ENCODE peak calls at places on chromosomes 12 and 14, in five cellular contexts. H is psoas muscle; M is CD4-positive, CD25-positive, alpha-beta regulatory T cell; L is cardiac muscle cell; G is HAP-1. T is an unnamed sample.
A peak's percentile ranks its signal among the peaks of the same experiment; 100 is the strongest.

GRCh38 chr14:105914738-105915385 is 388.5 kb downstream of the TMEM121 start:
- DNase-seq in G (no peak), M (no peak), H (peak; percentile 43), L (no peak), T (peak; percentile 29)

GRCh38 chr14:96754845-96755184 is 42.4 kb upstream of the VRK1 start:
- DNase-seq in G (no peak), M (no peak), L (no peak), H (no peak), T (no peak)

GRCh38 chr14:102736956-102737355 is 40.3 kb upstream of the TRAF3 start:
- DNase-seq in L (no peak), G (no peak), M (no peak), H (no peak), T (no peak)

GRCh38 chr12:25992026-25992782 is 33.7 kb downstream of the RASSF8 start:
- DNase-seq in H (no peak), G (no peak), L (no peak), M (no peak), T (no peak)

GRCh38 chr12:93776581-93777018 is 99.4 kb downstream of the CRADD start:
- DNase-seq in H (no peak), L (no peak), G (no peak), M (no peak), T (no peak)

GRCh38 chr14:74634481-74634880 is 22.4 kb upstream of the LTBP2 start:
- DNase-seq in L (no peak), M (no peak), G (no peak), H (no peak), T (no peak)

GRCh38 chr12:31016057-31016456 is 57.6 kb upstream of the DDX11 start:
- DNase-seq in L (no peak), M (no peak), H (no peak), G (no peak), T (no peak)

GRCh38 chr12:60693019-60693626 is 1097.3 kb downstream of the SLC16A7 start:
- DNase-seq in G (no peak), L (no peak), M (no peak), H (no peak), T (no peak)

GRCh38 chr12:96246926-96247566 is 52.9 kb downstream of the ELK3 start:
- DNase-seq in H (no peak), G (no peak), L (no peak), M (no peak), T (no peak)

GRCh38 chr12:117380083-117380482 is 18.7 kb upstream of the NOS1 start:
- DNase-seq in G (no peak), L (no peak), M (no peak), H (no peak), T (no peak)

GRCh38 chr14:90060965-90061848 is 587 bp upstream of the KCNK13 start:
- DNase-seq in G (no peak), H (no peak), M (no peak), L (peak; percentile 30), T (no peak)

GRCh38 chr14:52008136-52008535 is 18.8 kb downstream of the RTRAF start:
- DNase-seq in L (no peak), G (no peak), M (no peak), H (no peak), T (no peak)

GRCh38 chr14:95480109-95480886 is 36.2 kb downstream of the SYNE3 start:
- DNase-seq in L (no peak), M (peak; percentile 46), H (peak; percentile 91), G (no peak), T (peak; percentile 31)

GRCh38 chr14:68589447-68590232 is 203.2 kb downstream of the ZFP36L1 start:
- DNase-seq in L (peak; percentile 47), M (no peak), G (no peak), H (peak; percentile 70), T (peak; percentile 54)

GRCh38 chr12:24679135-24679534 is 269.8 kb downstream of the BCAT1 start:
- DNase-seq in L (no peak), H (no peak), M (no peak), G (peak; percentile 84), T (no peak)

GRCh38 chr14:60188115-60188514 is 22.9 kb upstream of the DHRS7 start:
- DNase-seq in G (no peak), H (no peak), L (no peak), M (no peak), T (no peak)

GRCh38 chr12:23576372-23576771 is 373.1 kb downstream of the SOX5 start:
- DNase-seq in G (no peak), M (no peak), H (no peak), L (no peak), T (no peak)

GRCh38 chr14:76086636-76087035 is 65.1 kb upstream of the GPATCH2L start:
- DNase-seq in G (no peak), H (peak; percentile 71), L (no peak), M (no peak), T (no peak)

GRCh38 chr12:110785240-110785639 is 42.5 kb upstream of the PPP1CC start:
- DNase-seq in G (no peak), H (no peak), L (no peak), M (no peak), T (no peak)

GRCh38 chr12:93316623-93316971 is 61.1 kb upstream of the NUDT4 start:
- DNase-seq in L (no peak), G (no peak), M (no peak), H (no peak), T (no peak)

GRCh38 chr12:54068423-54069070 is 14.9 kb downstream of the HOXC4 start:
- DNase-seq in G (no peak), M (no peak), L (no peak), H (no peak), T (no peak)
- H3K27me3 ChIP-seq in G (peaks cover 29% of the 10 kb centered on the region), M (peaks cover 34% of the 10 kb centered on the region), L (peaks cover 95% of the 10 kb centered on the region), H (peaks cover 6% of the 10 kb centered on the region), T (no peaks in the 10 kb centered on the region)

GRCh38 chr12:20369164-20370000 is 1.0 kb downstream of the PDE3A start:
- DNase-seq in G (peak; percentile 6), L (peak; percentile 59), H (peak; percentile 78), M (no peak), T (no peak)
- H3K27me3 ChIP-seq in G (peaks cover 62% of the 10 kb centered on the region), L (peaks cover 52% of the 10 kb centered on the region), H (peaks cover 12% of the 10 kb centered on the region), M (peaks cover 10% of the 10 kb centered on the region), T (no peaks in the 10 kb centered on the region)

GRCh38 chr12:132330549-132330881 is 1.1 kb upstream of the GALNT9 start:
- DNase-seq in H (no peak), L (no peak), G (no peak), M (no peak), T (no peak)

GRCh38 chr12:132329036-132329738 is at the start of gene GALNT9:
- DNase-seq in L (peak; percentile 78), G (no peak), H (no peak), M (no peak), T (no peak)

GRCh38 chr12:132327351-132328171 is 1.8 kb downstream of the GALNT9 start:
- DNase-seq in M (no peak), G (no peak), L (no peak), H (peak; percentile 59), T (no peak)

GRCh38 chr12:132328282-132329029 is 933 bp downstream of the GALNT9 start:
- DNase-seq in G (no peak), M (no peak), L (no peak), H (peak; percentile 12), T (no peak)

DNA sequence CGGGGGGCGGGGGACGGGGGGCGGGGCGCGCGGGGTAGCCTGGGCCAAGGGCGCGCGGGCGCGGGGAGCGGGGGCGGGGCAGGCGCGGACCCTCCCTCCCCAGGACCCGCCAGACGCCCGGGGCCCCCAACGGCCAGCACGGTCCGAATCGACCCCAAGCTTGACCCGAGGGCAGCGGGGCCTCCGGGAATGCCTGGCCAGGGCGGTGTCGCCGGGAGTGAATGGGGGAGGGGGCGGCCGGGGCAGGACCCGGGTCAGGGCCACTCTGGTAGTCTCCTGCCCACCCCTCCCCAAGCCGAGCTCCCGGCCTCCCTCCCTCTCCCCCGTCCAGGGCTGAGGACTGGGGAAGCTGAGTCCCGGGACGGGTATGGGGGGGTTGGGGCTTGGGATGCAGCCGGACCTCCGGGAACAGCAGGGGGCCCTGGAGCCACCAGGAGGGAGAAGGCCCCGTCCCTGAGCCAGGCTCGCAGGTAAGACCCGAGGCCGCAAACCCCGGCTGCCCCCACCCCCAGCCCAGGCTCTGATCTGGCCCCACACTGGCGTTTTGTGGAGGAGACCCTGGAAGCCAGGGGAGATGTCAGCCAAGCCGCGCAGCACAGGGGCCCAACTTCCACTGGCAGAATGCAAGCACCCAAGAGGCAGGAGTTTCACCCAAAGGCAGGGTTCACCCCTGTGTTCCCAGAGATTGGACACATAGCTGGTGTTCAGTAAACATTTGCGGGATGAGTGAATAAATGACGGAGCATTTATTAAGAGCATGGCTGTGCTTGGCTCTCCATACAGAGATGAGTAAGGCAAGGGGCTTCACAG is 555 bp upstream of the GALNT9 start:
- DNase-seq in H (no peak), G (no peak), L (no peak), M (no peak), T (no peak)
- H3K27me3 ChIP-seq in H (peaks cover 79% of the 10 kb centered on the region), G (peaks cover 37% of the 10 kb centered on the region), L (peaks cover 64% of the 10 kb centered on the region), M (peaks cover 7% of the 10 kb centered on the region), T (no peaks in the 10 kb centered on the region)

GRCh38 chr12:54004841-54005530 is 3.8 kb upstream of the HOXC8 start:
- DNase-seq in M (no peak), H (peak; percentile 78), G (no peak), L (no peak), T (no peak)

GRCh38 chr12:54007538-54008259 is 1.1 kb upstream of the HOXC8 start:
- DNase-seq in G (no peak), M (no peak), H (peak; percentile 39), L (no peak), T (no peak)

GRCh38 chr12:54006700-54007220 is 2.0 kb upstream of the HOXC8 start:
- DNase-seq in L (no peak), H (peak; percentile 60), M (no peak), G (no peak), T (no peak)

GRCh38 chr12:54005531-54005852 is 3.3 kb upstream of the HOXC8 start:
- DNase-seq in L (no peak), M (no peak), H (peak; percentile 64), G (no peak), T (no peak)

GRCh38 chr12:54005853-54006699 is 2.7 kb upstream of the HOXC8 start:
- DNase-seq in H (peak; percentile 95), G (peak; percentile 72), M (peak; percentile 75), L (peak; percentile 94), T (peak; percentile 91)
- H3K27me3 ChIP-seq in H (no peaks in the 10 kb centered on the region), G (peaks cover 1% of the 10 kb centered on the region), M (peaks cover 59% of the 10 kb centered on the region), L (peaks cover 100% of the 10 kb centered on the region), T (peaks cover 40% of the 10 kb centered on the region)

T was measured in Peyer's patch.